ENCODE peak calls at places on chromosomes 1 and 21, in seven cellular contexts. One of them, this sample, is unnamed.

GRCh38 chr1:248243204-248243603 is 12.0 kb downstream of the OR2M4 start:
- DNase-seq in SK-N-SH: peak
- DNase-seq in K562: peak
- DNase-seq in HepG2: peak
- DNase-seq in GM12878: peak
- DNase-seq in HCT116: no peak
- DNase-seq in H1: peak
- DNase-seq in this sample: peak

GRCh38 chr1:67314696-67315095 is 7.0 kb downstream of the IL12RB2 start:
- DNase-seq in SK-N-SH: peak
- DNase-seq in K562: peak
- DNase-seq in HepG2: no peak
- DNase-seq in GM12878: no peak
- DNase-seq in HCT116: no peak
- DNase-seq in H1: no peak
- DNase-seq in this sample: no peak

GRCh38 chr1:67752306-67752705 is 67.3 kb downstream of the GADD45A start:
- DNase-seq in SK-N-SH: no peak
- DNase-seq in K562: no peak
- DNase-seq in HepG2: no peak
- DNase-seq in GM12878: no peak
- DNase-seq in HCT116: no peak
- DNase-seq in H1: no peak
- DNase-seq in this sample: no peak

GRCh38 chr1:212233321-212233720 is 51.9 kb upstream of the PPP2R5A start:
- DNase-seq in SK-N-SH: no peak
- DNase-seq in K562: no peak
- DNase-seq in HepG2: no peak
- DNase-seq in GM12878: no peak
- DNase-seq in HCT116: no peak
- DNase-seq in H1: no peak
- DNase-seq in this sample: no peak

GRCh38 chr1:212646588-212646987 is 38.0 kb downstream of the ATF3 start:
- DNase-seq in SK-N-SH: no peak
- DNase-seq in K562: no peak
- DNase-seq in HepG2: no peak
- DNase-seq in GM12878: no peak
- DNase-seq in HCT116: no peak
- DNase-seq in H1: no peak
- DNase-seq in this sample: no peak

GRCh38 chr1:29237906-29238600 is 1.7 kb downstream of the PTPRU start:
- DNase-seq in SK-N-SH: peak
- DNase-seq in K562: peak
- DNase-seq in HepG2: peak
- DNase-seq in GM12878: no peak
- DNase-seq in HCT116: no peak
- DNase-seq in H1: peak
- DNase-seq in this sample: peak

GRCh38 chr21:31354604-31355443 is 10.8 kb upstream of the TIAM1 start:
- DNase-seq in SK-N-SH: no peak
- DNase-seq in K562: no peak
- DNase-seq in HepG2: no peak
- DNase-seq in GM12878: peak
- DNase-seq in HCT116: peak
- DNase-seq in H1: no peak
- DNase-seq in this sample: no peak

GRCh38 chr1:61187380-61188086 is 105.2 kb downstream of the NFIA start:
- DNase-seq in SK-N-SH: no peak
- DNase-seq in K562: no peak
- DNase-seq in HepG2: no peak
- DNase-seq in GM12878: no peak
- DNase-seq in HCT116: no peak
- DNase-seq in H1: no peak
- DNase-seq in this sample: no peak

GRCh38 chr1:147497826-147498225 is 43.5 kb upstream of the BCL9 start:
- DNase-seq in SK-N-SH: no peak
- DNase-seq in K562: no peak
- DNase-seq in HepG2: no peak
- DNase-seq in GM12878: no peak
- DNase-seq in HCT116: no peak
- DNase-seq in H1: no peak
- DNase-seq in this sample: no peak

GRCh38 chr21:42844411-42845113 is 34.8 kb downstream of the WDR4 start:
- DNase-seq in SK-N-SH: peak
- DNase-seq in K562: no peak
- DNase-seq in HepG2: no peak
- DNase-seq in GM12878: no peak
- DNase-seq in HCT116: no peak
- DNase-seq in H1: no peak
- DNase-seq in this sample: no peak

GRCh38 chr1:100499412-100499811 is 38.5 kb upstream of the GPR88 start:
- DNase-seq in SK-N-SH: no peak
- DNase-seq in K562: no peak
- DNase-seq in HepG2: no peak
- DNase-seq in GM12878: no peak
- DNase-seq in HCT116: no peak
- DNase-seq in H1: no peak
- DNase-seq in this sample: no peak

GRCh38 chr1:237879195-237879594 is 11.5 kb downstream of the ZP4 start:
- DNase-seq in SK-N-SH: no peak
- DNase-seq in K562: no peak
- DNase-seq in HepG2: no peak
- DNase-seq in GM12878: no peak
- DNase-seq in HCT116: no peak
- DNase-seq in H1: no peak
- DNase-seq in this sample: no peak

GRCh38 chr1:55211456-55211855 is 3.7 kb downstream of the USP24 start:
- DNase-seq in SK-N-SH: no peak
- DNase-seq in K562: no peak
- DNase-seq in HepG2: peak
- DNase-seq in GM12878: no peak
- DNase-seq in HCT116: no peak
- DNase-seq in H1: no peak
- DNase-seq in this sample: no peak

GRCh38 chr1:239951518-239952130 is 140.1 kb upstream of the FMN2 start:
- DNase-seq in SK-N-SH: peak
- DNase-seq in K562: peak
- DNase-seq in HepG2: peak
- DNase-seq in GM12878: no peak
- DNase-seq in HCT116: peak
- DNase-seq in H1: peak
- DNase-seq in this sample: peak

GRCh38 chr1:107926436-107927080 is 38.4 kb downstream of the VAV3 start:
- DNase-seq in SK-N-SH: no peak
- DNase-seq in K562: no peak
- DNase-seq in HepG2: no peak
- DNase-seq in GM12878: no peak
- DNase-seq in HCT116: no peak
- DNase-seq in H1: no peak
- DNase-seq in this sample: no peak

GRCh38 chr1:119000371-119001180 is 12.4 kb upstream of the TBX15 start:
- DNase-seq in SK-N-SH: no peak
- DNase-seq in K562: no peak
- DNase-seq in HepG2: no peak
- DNase-seq in GM12878: no peak
- DNase-seq in HCT116: no peak
- DNase-seq in H1: peak
- DNase-seq in this sample: no peak

GRCh38 chr21:35159881-35160280 is 110.8 kb upstream of the RUNX1 start:
- DNase-seq in SK-N-SH: no peak
- DNase-seq in K562: no peak
- DNase-seq in HepG2: no peak
- DNase-seq in GM12878: no peak
- DNase-seq in HCT116: no peak
- DNase-seq in H1: no peak
- DNase-seq in this sample: no peak

GRCh38 chr1:25795955-25796806 is 3.8 kb upstream of the SELENON start:
- DNase-seq in SK-N-SH: no peak
- DNase-seq in K562: no peak
- DNase-seq in HepG2: no peak
- DNase-seq in GM12878: no peak
- DNase-seq in HCT116: no peak
- DNase-seq in H1: no peak
- DNase-seq in this sample: no peak

DNA sequence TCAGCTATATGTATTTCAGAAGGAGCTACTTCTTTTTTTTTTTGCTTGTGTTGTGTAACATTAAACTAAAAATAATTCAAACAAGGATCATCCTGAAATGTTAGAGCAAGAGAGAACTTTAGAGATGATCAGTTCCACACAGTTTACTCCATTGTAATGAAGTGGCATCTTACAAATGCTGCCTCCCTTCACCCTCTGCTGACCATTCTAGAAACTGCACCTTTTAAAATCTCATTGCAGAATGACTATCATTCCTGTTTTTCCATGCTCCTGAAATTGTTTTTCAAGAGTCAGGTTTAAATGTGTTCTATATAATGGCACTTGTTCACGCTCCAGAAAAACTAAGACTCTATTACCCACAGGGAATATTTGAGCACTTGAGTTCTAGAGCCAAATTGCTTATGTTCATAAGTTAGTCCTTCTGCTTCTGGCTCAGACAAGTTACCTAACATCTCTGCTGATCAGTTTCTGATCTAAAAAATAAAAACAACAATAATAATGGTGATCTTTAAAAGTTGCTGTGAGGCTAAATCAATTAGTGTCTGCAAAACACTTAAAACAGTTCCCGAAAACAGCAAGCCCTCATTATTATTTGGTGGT is 21.5 kb upstream of the SLC44A5 start:
- DNase-seq in SK-N-SH: peak
- DNase-seq in K562: peak
- DNase-seq in HepG2: peak
- DNase-seq in GM12878: no peak
- DNase-seq in HCT116: peak
- DNase-seq in H1: no peak
- DNase-seq in this sample: peak
- TF ChIP-seq JUND in SK-N-SH: no peak
- TF ChIP-seq JUND in K562: no peak
- TF ChIP-seq JUND in HepG2: no peak
- TF ChIP-seq JUND in GM12878: no peak
- TF ChIP-seq JUND in HCT116: no peak
- TF ChIP-seq JUND in H1: no peak
- TF ChIP-seq JUND in this sample: no peak

DNA sequence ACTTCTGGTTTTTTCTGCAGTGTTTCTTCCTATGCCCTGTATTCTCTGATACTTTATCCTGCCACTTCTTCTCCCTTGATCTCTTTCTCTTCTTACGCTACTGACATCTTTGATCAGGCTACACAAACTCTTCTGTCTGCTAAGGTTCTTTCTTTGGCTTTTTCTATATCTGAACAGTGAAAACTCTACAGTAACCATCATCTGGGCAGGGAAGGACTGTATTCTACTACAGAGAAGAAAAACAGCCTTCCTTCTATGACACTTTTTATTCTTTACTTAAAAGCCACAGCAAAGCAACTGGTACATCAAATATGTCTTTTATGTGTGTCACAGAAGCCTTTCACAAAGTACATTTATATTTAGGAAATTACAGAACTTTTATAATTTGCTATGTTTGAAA is 7.3 kb upstream of the NEXN start:
- DNase-seq in SK-N-SH: no peak
- DNase-seq in K562: no peak
- DNase-seq in HepG2: no peak
- DNase-seq in GM12878: no peak
- DNase-seq in HCT116: no peak
- DNase-seq in H1: no peak
- DNase-seq in this sample: no peak
- TF ChIP-seq JUND in SK-N-SH: no peak
- TF ChIP-seq JUND in K562: no peak
- TF ChIP-seq JUND in HepG2: no peak
- TF ChIP-seq JUND in GM12878: no peak
- TF ChIP-seq JUND in HCT116: no peak
- TF ChIP-seq JUND in H1: no peak
- TF ChIP-seq JUND in this sample: no peak

DNA sequence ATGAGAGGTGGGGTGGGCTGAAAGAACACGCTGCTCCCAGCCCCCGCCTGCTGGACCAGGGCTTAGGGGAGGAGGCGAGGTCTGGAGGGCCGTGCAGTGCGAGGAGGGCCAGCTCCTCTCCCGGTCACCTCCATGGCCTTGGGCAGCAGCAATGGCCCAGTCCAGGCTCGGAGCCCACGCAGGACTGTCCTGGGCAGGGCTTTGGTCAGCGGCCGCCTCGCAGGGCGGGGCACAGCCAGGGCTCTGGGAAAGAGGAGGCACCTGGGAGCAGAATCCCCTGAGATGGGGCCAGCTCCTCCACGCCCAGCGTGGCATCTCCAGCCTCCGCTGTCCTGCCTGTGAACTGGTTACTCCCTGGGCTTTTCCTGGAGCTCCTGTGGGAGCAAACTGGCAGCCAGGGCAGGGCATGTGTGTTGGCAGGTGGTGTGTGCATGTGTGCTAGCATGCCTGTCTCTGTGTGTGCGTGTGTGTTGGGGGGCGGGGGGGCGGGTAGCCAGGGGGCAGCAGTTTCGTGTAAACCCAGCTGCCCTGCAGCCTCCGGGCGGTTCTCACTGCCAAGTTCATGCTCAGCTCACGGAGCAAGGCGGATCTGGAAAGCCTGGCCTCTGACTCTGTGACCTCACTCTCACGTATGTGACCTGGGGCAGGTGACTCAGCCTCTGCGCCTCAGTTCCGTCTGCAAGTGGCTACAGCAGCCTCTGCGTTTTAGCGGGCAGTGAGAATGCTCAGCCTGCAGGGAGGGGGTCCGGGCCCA is 27.5 kb downstream of the ARHGEF16 start:
- DNase-seq in SK-N-SH: no peak
- DNase-seq in K562: no peak
- DNase-seq in HepG2: no peak
- DNase-seq in GM12878: no peak
- DNase-seq in HCT116: peak
- DNase-seq in H1: no peak
- DNase-seq in this sample: peak
- TF ChIP-seq JUND in SK-N-SH: no peak
- TF ChIP-seq JUND in K562: peak
- TF ChIP-seq JUND in HepG2: no peak
- TF ChIP-seq JUND in GM12878: no peak
- TF ChIP-seq JUND in HCT116: peak
- TF ChIP-seq JUND in H1: no peak
- TF ChIP-seq JUND in this sample: no peak

DNA sequence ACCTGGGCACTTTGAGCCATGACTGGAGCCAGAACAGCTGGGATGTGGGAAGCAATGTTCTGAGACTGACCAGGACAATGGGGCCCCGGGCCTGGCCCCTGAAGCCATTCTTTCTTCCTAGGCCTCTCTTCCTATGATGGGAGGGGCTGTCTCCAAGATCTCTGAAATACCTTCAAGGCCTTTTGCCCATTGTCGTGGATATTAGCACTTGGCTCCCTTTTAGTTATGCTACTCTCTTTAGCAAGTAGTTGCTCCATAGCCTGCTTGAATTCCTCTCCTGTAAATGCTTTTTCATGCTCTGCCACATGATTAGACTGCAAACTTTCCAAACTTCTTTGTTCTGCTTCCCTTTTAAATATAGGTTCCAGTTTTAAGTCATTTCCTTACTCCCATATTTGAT is 262.9 kb upstream of the CACYBP start:
- DNase-seq in SK-N-SH: no peak
- DNase-seq in K562: no peak
- DNase-seq in HepG2: no peak
- DNase-seq in GM12878: no peak
- DNase-seq in HCT116: no peak
- DNase-seq in H1: no peak
- DNase-seq in this sample: no peak
- TF ChIP-seq JUND in SK-N-SH: no peak
- TF ChIP-seq JUND in K562: no peak
- TF ChIP-seq JUND in HepG2: no peak
- TF ChIP-seq JUND in GM12878: no peak
- TF ChIP-seq JUND in HCT116: no peak
- TF ChIP-seq JUND in H1: no peak
- TF ChIP-seq JUND in this sample: no peak